ENCODE peak calls at places on chromosomes 5 and 9, in four cellular contexts. One of them, this sample, is unnamed.

GRCh38 chr5:155699385-155699784 is 627.6 kb upstream of the SGCD start:
- DNase-seq in AG09309: no peak
- DNase-seq in cardiac muscle cell: no peak
- DNase-seq in HCT116: no peak
- DNase-seq in this sample: no peak

GRCh38 chr5:4862500-4862899 is 277.6 kb upstream of the ADAMTS16 start:
- DNase-seq in AG09309: peak; percentile 18
- DNase-seq in cardiac muscle cell: peak; percentile 45
- DNase-seq in HCT116: peak; percentile 29
- DNase-seq in this sample: no peak

GRCh38 chr9:12426198-12426864 is 266.9 kb upstream of the TYRP1 start:
- DNase-seq in AG09309: no peak
- DNase-seq in cardiac muscle cell: peak; percentile 35
- DNase-seq in HCT116: no peak
- DNase-seq in this sample: no peak

GRCh38 chr9:135536166-135536565 is 9.8 kb upstream of the OBP2A start:
- DNase-seq in AG09309: peak; percentile 51
- DNase-seq in cardiac muscle cell: peak; percentile 85
- DNase-seq in HCT116: no peak
- DNase-seq in this sample: no peak

GRCh38 chr5:56818409-56819026 is 3.2 kb downstream of the MAP3K1 start:
- DNase-seq in AG09309: no peak
- DNase-seq in cardiac muscle cell: peak; percentile 58
- DNase-seq in HCT116: no peak
- DNase-seq in this sample: no peak

GRCh38 chr5:27810458-27810857 is 772.1 kb upstream of the CDH9 start:
- DNase-seq in AG09309: no peak
- DNase-seq in cardiac muscle cell: peak; percentile 67
- DNase-seq in HCT116: no peak
- DNase-seq in this sample: no peak

GRCh38 chr5:159104058-159104651 is 4.4 kb upstream of the EBF1 start:
- DNase-seq in AG09309: no peak
- DNase-seq in cardiac muscle cell: peak; percentile 46
- DNase-seq in HCT116: no peak
- DNase-seq in this sample: no peak

GRCh38 chr9:121277518-121278275 is 9.7 kb downstream of the GSN start:
- DNase-seq in AG09309: peak; percentile 55
- DNase-seq in cardiac muscle cell: peak; percentile 37
- DNase-seq in HCT116: no peak
- DNase-seq in this sample: no peak

GRCh38 chr9:7234144-7234543 is 476.4 kb downstream of the KDM4C start:
- DNase-seq in AG09309: no peak
- DNase-seq in cardiac muscle cell: peak; percentile 63
- DNase-seq in HCT116: peak; percentile 41
- DNase-seq in this sample: peak; percentile 16

GRCh38 chr9:72022846-72023245 is 37.6 kb downstream of the C9orf57 start:
- DNase-seq in AG09309: peak; percentile 92
- DNase-seq in cardiac muscle cell: peak; percentile 61
- DNase-seq in HCT116: no peak
- DNase-seq in this sample: no peak

GRCh38 chr5:108148715-108149139 is 233.2 kb downstream of the FBXL17 start:
- DNase-seq in AG09309: peak; percentile 25
- DNase-seq in cardiac muscle cell: peak; percentile 32
- DNase-seq in HCT116: no peak
- DNase-seq in this sample: no peak

GRCh38 chr9:16964228-16964627 is 93.8 kb upstream of the BNC2 start:
- DNase-seq in AG09309: peak; percentile 100
- DNase-seq in cardiac muscle cell: peak; percentile 79
- DNase-seq in HCT116: peak; percentile 8
- DNase-seq in this sample: no peak

This sample was measured in T-helper 2 cell treated with Interferon-gamma antibody and Interleukin-4, amounts not matched to agents 5 μg/mL and 100 μg/mL, for 36 hours.